ENCODE peak calls at places on chromosomes 1 and 21, in six cellular contexts. I is lower leg skin, B is brain microvascular endothelial cell, J is heart left ventricle, M is mammary epithelial cell, O is PC-3. T is an unnamed sample.

GRCh38 chr1:103514920-103515503 is 10.5 kb upstream of the RNPC3 start:
- DNase-seq in I (no peak), B (peak), J (no peak), M (peak), O (peak), T (no peak)

GRCh38 chr1:153345187-153346066 is 3.2 kb downstream of the PGLYRP4 start:
- DNase-seq in I (peak), B (no peak), J (no peak), M (no peak), O (no peak), T (no peak)

GRCh38 chr1:228082975-228083870 is 715 bp downstream of the ARF1 start:
- DNase-seq in I (peak), B (no peak), J (peak), M (no peak), O (peak), T (no peak)

GRCh38 chr1:153922076-153922837 is 515 bp downstream of the GATAD2B start:
- DNase-seq in I (peak), B (no peak), J (no peak), M (peak), O (peak), T (no peak)

GRCh38 chr1:27301582-27302199 is 20.3 kb upstream of the TMEM222 start:
- DNase-seq in I (no peak), B (no peak), J (no peak), M (no peak), O (no peak), T (no peak)

GRCh38 chr1:167631987-167632680 is 2.1 kb downstream of the RCSD1 start:
- DNase-seq in I (peak), B (no peak), J (no peak), M (no peak), O (no peak), T (no peak)

GRCh38 chr1:172826096-172826741 is 167.3 kb downstream of the FASLG start:
- DNase-seq in I (no peak), B (peak), J (no peak), M (peak), O (peak), T (peak)

GRCh38 chr1:227424159-227424680 is 105.9 kb upstream of the CDC42BPA start:
- DNase-seq in I (no peak), B (no peak), J (no peak), M (no peak), O (no peak), T (no peak)

GRCh38 chr1:14852301-14852700 is 253.8 kb downstream of the KAZN start:
- DNase-seq in I (no peak), B (no peak), J (no peak), M (no peak), O (no peak), T (no peak)

GRCh38 chr21:37219766-37220432 is 47.2 kb downstream of the VPS26C start:
- DNase-seq in I (peak), B (no peak), J (no peak), M (no peak), O (no peak), T (no peak)

GRCh38 chr1:209157514-209158285 is 425.8 kb upstream of the CAMK1G start:
- DNase-seq in I (no peak), B (no peak), J (no peak), M (no peak), O (no peak), T (no peak)

GRCh38 chr1:23344987-23345472 is 946 bp upstream of the HNRNPR start:
- DNase-seq in I (no peak), B (no peak), J (no peak), M (no peak), O (no peak), T (no peak)

GRCh38 chr1:222077191-222077590 is 335.3 kb upstream of the DUSP10 start:
- DNase-seq in I (no peak), B (no peak), J (no peak), M (no peak), O (no peak), T (no peak)

GRCh38 chr1:227066999-227067398 is 126.9 kb downstream of the COQ8A start:
- DNase-seq in I (no peak), B (no peak), J (no peak), M (no peak), O (no peak), T (no peak)

GRCh38 chr1:26034504-26035202 is 11.3 kb downstream of the SLC30A2 start:
- DNase-seq in I (no peak), B (no peak), J (no peak), M (peak), O (no peak), T (no peak)

GRCh38 chr1:184945034-184945433 is 29.3 kb downstream of the NIBAN1 start:
- DNase-seq in I (no peak), B (no peak), J (no peak), M (peak), O (no peak), T (no peak)

GRCh38 chr1:65265296-65266271 is 43.8 kb upstream of the DNAJC6 start:
- DNase-seq in I (no peak), B (peak), J (peak), M (peak), O (no peak), T (no peak)

GRCh38 chr1:59165353-59165752 is 131.5 kb upstream of the FGGY start:
- DNase-seq in I (no peak), B (no peak), J (no peak), M (no peak), O (no peak), T (no peak)

GRCh38 chr1:5951846-5952410 is 40.3 kb downstream of the NPHP4 start:
- DNase-seq in I (peak), B (no peak), J (peak), M (no peak), O (no peak), T (no peak)

GRCh38 chr1:53069265-53069662 is 7.3 kb downstream of the PODN start:
- DNase-seq in I (no peak), B (no peak), J (no peak), M (no peak), O (no peak), T (no peak)

GRCh38 chr21:37227071-37228002 is 39.8 kb downstream of the VPS26C start:
- DNase-seq in I (peak), B (no peak), J (no peak), M (no peak), O (no peak), T (no peak)

GRCh38 chr1:30919025-30919881 is 10.7 kb upstream of the SDC3 start:
- DNase-seq in I (peak), B (peak), J (no peak), M (peak), O (peak), T (no peak)
- TF ChIP-seq CTCF in I (no peak), B (peak), J (no peak), M (no peak), O (no peak), T (no peak)

DNA sequence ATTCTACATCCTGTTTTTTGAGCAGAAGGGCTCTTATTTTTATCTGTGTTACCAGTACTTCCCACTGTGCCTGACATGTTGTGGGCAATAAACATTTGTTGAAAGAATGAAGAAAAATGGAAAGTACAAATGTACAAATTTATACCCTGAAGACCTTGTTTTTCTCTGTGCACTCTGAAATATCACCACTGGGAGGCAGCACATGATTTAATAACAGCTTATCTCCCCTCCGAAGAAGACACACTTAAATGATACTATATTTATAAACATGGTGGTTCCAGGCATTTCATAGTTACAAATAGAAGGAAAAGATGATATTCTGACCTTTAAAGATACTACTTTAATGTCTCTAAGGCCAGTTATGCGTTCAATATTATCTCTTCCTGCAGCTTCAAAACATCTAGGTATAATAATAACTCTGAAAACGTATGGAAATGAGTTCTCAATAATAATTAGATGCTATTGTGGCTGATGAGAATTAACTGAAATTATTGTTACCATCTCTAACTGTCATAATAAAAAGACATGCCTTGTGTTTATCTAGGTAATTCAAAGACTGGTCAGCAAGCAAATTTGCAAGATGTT is 12.8 kb downstream of the DYNLT5 start:
- DNase-seq in I (no peak), B (peak), J (peak), M (peak), O (peak), T (no peak)
- TF ChIP-seq CTCF in I (no peak), B (peak), J (peak), M (peak), O (peak), T (peak)

GRCh38 chr1:47468759-47469404 is 31.0 kb downstream of the FOXD2 start:
- DNase-seq in I (peak), B (no peak), J (no peak), M (no peak), O (no peak), T (no peak)

GRCh38 chr1:47469910-47470309 is 32.1 kb downstream of the FOXD2 start:
- DNase-seq in I (no peak), B (no peak), J (no peak), M (no peak), O (no peak), T (no peak)

GRCh38 chr1:47469405-47469759 is 31.5 kb downstream of the FOXD2 start:
- DNase-seq in I (peak), B (no peak), J (no peak), M (no peak), O (no peak), T (no peak)

GRCh38 chr1:47474278-47475193 is 36.7 kb downstream of the FOXD2 start:
- DNase-seq in I (peak), B (no peak), J (no peak), M (no peak), O (no peak), T (no peak)

GRCh38 chr1:47471163-47471562 is 33.3 kb downstream of the FOXD2 start:
- DNase-seq in I (peak), B (no peak), J (no peak), M (no peak), O (no peak), T (no peak)
- TF ChIP-seq CTCF in I (no peak), B (no peak), J (no peak), M (no peak), O (no peak), T (no peak)

GRCh38 chr1:219927956-219928790 is at the start of gene SLC30A10:
- DNase-seq in I (no peak), B (no peak), J (no peak), M (peak), O (no peak), T (no peak)
- TF ChIP-seq CTCF in I (no peak), B (peak), J (no peak), M (no peak), O (no peak), T (peak)

GRCh38 chr1:17745564-17745955 is 9.6 kb upstream of the ACTL8 start:
- DNase-seq in I (no peak), B (no peak), J (no peak), M (no peak), O (no peak), T (no peak)

GRCh38 chr1:17743028-17743706 is 12.0 kb upstream of the ACTL8 start:
- DNase-seq in I (no peak), B (no peak), J (no peak), M (no peak), O (no peak), T (no peak)

GRCh38 chr1:17746920-17747319 is 8.2 kb upstream of the ACTL8 start:
- DNase-seq in I (no peak), B (no peak), J (no peak), M (no peak), O (no peak), T (no peak)

GRCh38 chr1:17743925-17744324 is 11.2 kb upstream of the ACTL8 start:
- DNase-seq in I (no peak), B (no peak), J (no peak), M (no peak), O (no peak), T (no peak)

GRCh38 chr1:17744666-17745563 is 10.2 kb upstream of the ACTL8 start:
- DNase-seq in I (no peak), B (no peak), J (no peak), M (no peak), O (no peak), T (no peak)
- TF ChIP-seq CTCF in I (no peak), B (peak), J (no peak), M (no peak), O (no peak), T (peak)

GRCh38 chr1:40039757-40040510 is 595 bp upstream of the CAP1 start:
- DNase-seq in I (peak), B (peak), J (peak), M (peak), O (peak), T (peak)

GRCh38 chr1:40040511-40041465 is at the start of gene CAP1:
- DNase-seq in I (peak), B (peak), J (peak), M (peak), O (peak), T (peak)

GRCh38 chr1:40038693-40039092 is 1.8 kb upstream of the CAP1 start:
- DNase-seq in I (no peak), B (no peak), J (no peak), M (no peak), O (no peak), T (no peak)

GRCh38 chr1:40041466-40041838 is 923 bp downstream of the CAP1 start:
- DNase-seq in I (no peak), B (no peak), J (no peak), M (no peak), O (no peak), T (no peak)

GRCh38 chr1:40039245-40039756 is 1.2 kb upstream of the CAP1 start:
- DNase-seq in I (no peak), B (no peak), J (no peak), M (no peak), O (peak), T (peak)
- TF ChIP-seq CTCF in I (no peak), B (no peak), J (no peak), M (peak), O (peak), T (peak)

GRCh38 chr1:2322065-2322571 is 69.2 kb downstream of the MORN1 start:
- DNase-seq in I (peak), B (peak), J (peak), M (no peak), O (no peak), T (peak)
- TF ChIP-seq CTCF in I (no peak), B (peak), J (no peak), M (no peak), O (no peak), T (no peak)

GRCh38 chr1:223714849-223715709 is 2.7 kb downstream of the CAPN2 start:
- DNase-seq in I (no peak), B (peak), J (no peak), M (peak), O (peak), T (peak)
- TF ChIP-seq CTCF in I (no peak), B (peak), J (no peak), M (no peak), O (peak), T (peak)

GRCh38 chr1:155062702-155063411 is 683 bp upstream of the EFNA4 start:
- DNase-seq in I (no peak), B (peak), J (peak), M (no peak), O (peak), T (no peak)

GRCh38 chr1:155062151-155062686 is 1.3 kb upstream of the EFNA4 start:
- DNase-seq in I (no peak), B (no peak), J (no peak), M (no peak), O (no peak), T (no peak)

GRCh38 chr1:155064813-155065436 is 1.4 kb downstream of the EFNA4 start:
- DNase-seq in I (no peak), B (no peak), J (no peak), M (no peak), O (no peak), T (no peak)

GRCh38 chr1:155064109-155064812 is 721 bp downstream of the EFNA4 start:
- DNase-seq in I (no peak), B (no peak), J (no peak), M (no peak), O (no peak), T (no peak)

GRCh38 chr1:155063550-155064108 is at the start of gene EFNA4:
- DNase-seq in I (peak), B (peak), J (peak), M (peak), O (peak), T (peak)
- TF ChIP-seq CTCF in I (no peak), B (no peak), J (no peak), M (no peak), O (no peak), T (no peak)